ENCODE peak calls at places on chromosomes 12 and 14, in four cellular contexts. E is IMR-90, I is mesendoderm, W is H1. J is an unnamed sample.

GRCh38 chr12:49187184-49187583 is 1.7 kb downstream of the TUBA1A start:
- DNase-seq in E (peak; percentile 61), I (no peak), W (no peak), J (no peak)

GRCh38 chr14:43896044-43896443 is 611.0 kb downstream of the FSCB start:
- DNase-seq in E (no peak), I (peak; percentile 62), W (no peak), J (no peak)

GRCh38 chr12:75890141-75890540 is 141.4 kb downstream of the PHLDA1 start:
- DNase-seq in E (peak; percentile 34), I (no peak), W (no peak), J (no peak)

GRCh38 chr12:60231976-60232907 is 636.4 kb downstream of the SLC16A7 start:
- DNase-seq in E (no peak), I (no peak), W (no peak), J (no peak)

GRCh38 chr12:38142974-38143373 is 173.6 kb upstream of the ALG10B start:
- DNase-seq in E (no peak), I (no peak), W (no peak), J (no peak)

GRCh38 chr12:105363890-105364289 is 33.4 kb downstream of the C12orf75 start:
- DNase-seq in E (peak; percentile 23), I (no peak), W (no peak), J (no peak)

GRCh38 chr14:66508846-66509621 is 1.1 kb downstream of the GPHN start:
- DNase-seq in E (peak; percentile 15), I (peak; percentile 47), W (no peak), J (peak; percentile 31)

GRCh38 chr14:90576581-90576980 is 179.8 kb downstream of the CALM1 start:
- DNase-seq in E (peak; percentile 30), I (no peak), W (no peak), J (no peak)

GRCh38 chr14:93464271-93464670 is 33.5 kb downstream of the UNC79 start:
- DNase-seq in E (no peak), I (peak; percentile 16), W (no peak), J (no peak)

GRCh38 chr12:15404485-15404884 is 82.2 kb downstream of the PTPRO start:
- DNase-seq in E (no peak), I (no peak), W (no peak), J (no peak)

GRCh38 chr12:54066408-54066807 is 12.8 kb downstream of the HOXC4 start:
- DNase-seq in E (no peak), I (no peak), W (no peak), J (no peak)

GRCh38 chr14:52391866-52392600 is 77.9 kb downstream of the PTGER2 start:
- DNase-seq in E (peak; percentile 48), I (no peak), W (no peak), J (no peak)

GRCh38 chr14:70186826-70187483 is 1.8 kb downstream of the SLC8A3 start:
- DNase-seq in E (no peak), I (no peak), W (no peak), J (peak; percentile 59)

GRCh38 chr14:100640481-100641273 is 53.5 kb upstream of the BEGAIN start:
- DNase-seq in E (peak; percentile 28), I (no peak), W (no peak), J (no peak)

GRCh38 chr12:87020071-87020470 is 763.9 kb upstream of the MGAT4C start:
- DNase-seq in E (no peak), I (peak; percentile 7), W (no peak), J (no peak)

DNA sequence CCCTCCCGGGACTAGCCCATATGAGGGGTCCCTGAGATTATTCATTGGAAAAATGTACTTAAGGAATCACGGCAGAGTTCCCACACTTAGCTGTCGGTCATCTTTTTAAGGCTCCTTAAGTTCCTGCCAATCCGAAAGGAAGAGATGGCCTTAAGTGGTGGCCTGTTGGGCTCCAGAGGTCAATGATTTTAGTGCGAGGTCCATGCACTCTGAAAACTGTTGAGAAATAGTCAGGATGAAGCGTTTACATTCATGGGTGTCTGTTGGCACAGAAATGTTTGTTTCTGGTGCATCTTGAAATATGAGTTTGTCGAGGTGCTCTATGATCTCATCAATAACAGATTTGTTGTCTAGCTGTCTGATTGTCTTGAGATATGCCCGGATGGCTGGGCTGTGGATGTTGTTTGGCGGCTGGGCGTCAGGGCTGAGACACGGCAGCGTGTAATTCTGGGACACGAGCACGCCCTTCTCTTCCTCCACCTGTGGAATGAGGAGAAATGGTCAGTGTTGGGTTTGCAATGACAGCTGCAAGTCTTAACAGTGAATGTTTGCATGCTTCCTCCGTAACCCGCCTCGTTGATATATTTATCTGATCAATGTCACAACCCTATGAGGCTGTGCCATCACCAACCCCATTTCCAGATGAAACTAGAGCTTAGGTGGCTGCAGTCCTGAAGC is 1.6 kb downstream of the IL31 start:
- DNase-seq in E (no peak), I (no peak), W (no peak), J (no peak)
- H4K5ac ChIP-seq in E (no peak overlapping the region), I (no peak overlapping the region), W (no peak overlapping the region), J (no peak overlapping the region)

DNA sequence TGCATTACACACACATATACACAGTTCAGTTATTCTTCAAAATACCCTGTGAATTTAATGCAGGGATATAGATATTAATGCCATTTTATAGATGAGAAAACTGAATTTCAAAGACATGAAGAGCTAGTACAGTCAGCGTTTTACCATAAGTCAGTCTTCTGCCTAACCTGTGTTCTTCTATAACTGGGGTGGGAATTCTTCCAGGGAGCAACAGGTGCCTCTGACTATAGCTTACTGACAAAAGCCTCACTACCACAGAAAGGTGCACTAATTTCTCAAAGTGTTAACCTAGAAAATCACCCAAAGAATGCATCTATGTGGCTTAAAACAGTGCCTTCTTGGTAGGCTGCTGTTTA is 84.4 kb downstream of the STXBP6 start:
- DNase-seq in E (no peak), I (no peak), W (no peak), J (no peak)
- H4K5ac ChIP-seq in E (peak overlapping the region; percentile 47), I (no peak overlapping the region), W (no peak overlapping the region), J (no peak overlapping the region)

GRCh38 chr12:122862872-122863701 is 27.8 kb downstream of the HIP1R start:
- DNase-seq in E (no peak), I (no peak), W (no peak), J (no peak)
- H4K5ac ChIP-seq in E (no peak overlapping the region), I (no peak overlapping the region), W (no peak overlapping the region), J (no peak overlapping the region)

GRCh38 chr14:68922886-68923285 is 56.2 kb downstream of the ACTN1 start:
- DNase-seq in E (no peak), I (no peak), W (no peak), J (no peak)

GRCh38 chr14:68926236-68926635 is 52.9 kb downstream of the ACTN1 start:
- DNase-seq in E (no peak), I (peak; percentile 57), W (no peak), J (no peak)

GRCh38 chr14:68925373-68925772 is 53.7 kb downstream of the ACTN1 start:
- DNase-seq in E (no peak), I (no peak), W (no peak), J (no peak)

GRCh38 chr14:68922201-68922613 is 56.9 kb downstream of the ACTN1 start:
- DNase-seq in E (no peak), I (no peak), W (no peak), J (no peak)

GRCh38 chr14:68924392-68925158 is 54.5 kb downstream of the ACTN1 start:
- DNase-seq in E (no peak), I (peak; percentile 85), W (peak; percentile 47), J (no peak)
- H4K5ac ChIP-seq in E (peak overlapping the region; percentile 37), I (no peak overlapping the region), W (no peak overlapping the region), J (no peak overlapping the region)

GRCh38 chr12:131190965-131191364 is 237.3 kb downstream of the ADGRD1 start:
- DNase-seq in E (no peak), I (no peak), W (no peak), J (no peak)
- H4K5ac ChIP-seq in E (no peak overlapping the region), I (no peak overlapping the region), W (no peak overlapping the region), J (no peak overlapping the region)